ENCODE peak calls at places on chromosomes 16 and 17, in eight cellular contexts. B, D, F, K, L, H, V and Z are unnamed samples.

GRCh38 chr17:13598353-13599167 is 3.2 kb downstream of the HS3ST3A1 start:
- DNase-seq in B (no peak), D (no peak), F (peak), K (no peak), L (no peak), H (no peak), V (no peak), Z (no peak)

GRCh38 chr16:53372942-53373871 is 61.1 kb upstream of the RBL2 start:
- DNase-seq in B (peak), D (no peak), F (no peak), K (no peak), L (no peak), H (peak), V (peak), Z (peak)

GRCh38 chr16:87274808-87275207 is 42.4 kb downstream of the C16orf95 start:
- DNase-seq in B (no peak), D (no peak), F (no peak), K (no peak), L (no peak), H (no peak), V (no peak), Z (peak)

GRCh38 chr17:60599220-60599619 is 773 bp upstream of the PPM1D start:
- DNase-seq in B (no peak), D (no peak), F (no peak), K (no peak), L (no peak), H (peak), V (no peak), Z (no peak)

GRCh38 chr16:58507195-58507962 is 7.4 kb downstream of the NDRG4 start:
- DNase-seq in B (no peak), D (no peak), F (no peak), K (no peak), L (no peak), H (no peak), V (no peak), Z (no peak)

GRCh38 chr16:14955546-14956231 is 18.4 kb downstream of the NPIPA1 start:
- DNase-seq in B (no peak), D (peak), F (no peak), K (no peak), L (no peak), H (no peak), V (no peak), Z (peak)

GRCh38 chr17:66673668-66674276 is 161.1 kb upstream of the CACNG5 start:
- DNase-seq in B (peak), D (peak), F (peak), K (no peak), L (peak), H (peak), V (peak), Z (no peak)

GRCh38 chr17:45146616-45147101 is 1.6 kb upstream of the HEXIM1 start:
- DNase-seq in B (no peak), D (no peak), F (peak), K (no peak), L (peak), H (no peak), V (peak), Z (no peak)

GRCh38 chr17:78839762-78840529 is 668 bp downstream of the USP36 start:
- DNase-seq in B (no peak), D (peak), F (peak), K (no peak), L (peak), H (no peak), V (peak), Z (peak)

GRCh38 chr17:1398900-1399299 is 1.1 kb downstream of the YWHAE start:
- DNase-seq in B (no peak), D (no peak), F (peak), K (no peak), L (peak), H (no peak), V (peak), Z (no peak)

GRCh38 chr17:39306028-39306427 is 80.3 kb upstream of the STAC2 start:
- DNase-seq in B (no peak), D (no peak), F (no peak), K (no peak), L (no peak), H (no peak), V (no peak), Z (no peak)

GRCh38 chr16:83917152-83918120 is 18.5 kb downstream of the MLYCD start:
- DNase-seq in B (no peak), D (no peak), F (no peak), K (no peak), L (no peak), H (no peak), V (no peak), Z (no peak)

GRCh38 chr16:67165121-67166034 is 833 bp downstream of the HSF4 start:
- DNase-seq in B (no peak), D (no peak), F (no peak), K (no peak), L (no peak), H (no peak), V (no peak), Z (no peak)

GRCh38 chr16:50153648-50154368 is 702 bp downstream of the TENT4B start:
- DNase-seq in B (peak), D (no peak), F (no peak), K (no peak), L (no peak), H (no peak), V (peak), Z (peak)

GRCh38 chr17:68539536-68540469 is 27.6 kb downstream of the PRKAR1A start:
- DNase-seq in B (no peak), D (peak), F (peak), K (no peak), L (peak), H (no peak), V (peak), Z (no peak)
- TF ChIP-seq CTCF in B (no peak), D (peak), F (no peak), K (no peak), L (peak), H (no peak), V (peak), Z (peak)

DNA sequence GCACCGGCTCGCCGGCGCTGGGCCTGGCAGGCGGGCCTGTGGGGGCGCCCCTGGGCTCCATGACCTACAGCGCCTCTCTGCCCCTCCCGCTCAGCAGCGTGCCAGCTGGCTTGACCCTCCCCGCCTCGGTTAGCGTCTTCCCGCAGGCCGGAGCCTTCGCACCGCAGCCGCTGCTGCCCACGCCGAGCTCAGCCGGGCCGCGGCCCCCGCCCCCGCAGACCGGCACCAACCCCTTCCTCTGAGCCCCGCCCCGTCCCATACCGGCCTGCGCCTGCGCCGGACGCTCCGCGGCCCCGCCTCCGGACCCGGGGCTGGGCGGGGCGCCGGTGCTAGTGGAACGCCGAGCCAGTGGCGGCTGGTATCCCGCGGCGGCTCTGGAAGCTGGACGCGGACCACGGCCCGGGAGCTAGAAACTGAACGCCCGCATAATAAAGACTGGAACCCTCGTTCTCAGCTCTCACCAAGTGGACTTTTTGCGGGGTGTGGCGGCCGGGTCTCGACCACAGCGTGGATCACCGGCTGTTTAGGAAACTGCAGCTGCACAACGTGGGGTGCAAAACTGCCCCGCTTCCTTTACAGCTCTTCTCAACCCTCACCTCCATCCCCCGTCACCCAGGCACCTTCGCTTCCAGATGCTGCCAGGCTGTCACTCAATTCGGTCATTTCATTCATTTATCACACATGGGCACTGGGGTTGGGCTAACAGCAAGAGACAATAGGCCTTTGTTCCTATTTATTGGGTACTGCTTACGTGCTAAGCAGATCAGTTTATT is 4.9 kb upstream of the SPATA20 start:
- DNase-seq in B (peak), D (peak), F (peak), K (peak), L (peak), H (no peak), V (peak), Z (peak)
- TF ChIP-seq CTCF in B (no peak), D (peak), F (peak), K (no peak), L (peak), H (no peak), V (no peak), Z (peak)

GRCh38 chr16:82350560-82350959 is 180.5 kb upstream of the MPHOSPH6 start:
- DNase-seq in B (no peak), D (no peak), F (no peak), K (no peak), L (no peak), H (no peak), V (no peak), Z (no peak)
- TF ChIP-seq CTCF in B (no peak), D (no peak), F (no peak), K (no peak), L (no peak), H (no peak), V (no peak), Z (no peak)

GRCh38 chr16:63789603-63790002 is 1332.3 kb downstream of the CDH11 start:
- DNase-seq in B (no peak), D (no peak), F (no peak), K (no peak), L (no peak), H (no peak), V (no peak), Z (no peak)
- TF ChIP-seq CTCF in B (peak), D (no peak), F (no peak), K (no peak), L (no peak), H (no peak), V (no peak), Z (no peak)

GRCh38 chr17:8630802-8631553 is 453 bp upstream of the MYH10 start:
- DNase-seq in B (peak), D (peak), F (peak), K (peak), L (peak), H (peak), V (peak), Z (peak)
- TF ChIP-seq CTCF in B (peak), D (peak), F (no peak), K (peak), L (peak), H (no peak), V (no peak), Z (no peak)